ENCODE peak calls at places on chromosomes 4 and X, in nine cellular contexts. One of them, this sample, is unnamed.

GRCh38 chr4:26120098-26120795 is 200.6 kb upstream of the RBPJ start:
- DNase-seq in HFFc6: no peak
- DNase-seq in HAP-1: no peak
- DNase-seq in Panc1: no peak
- DNase-seq in WTC11: no peak
- DNase-seq in stimulated activated CD4-positive, alpha-beta T cell treated with anti-CD3 and anti-CD28 coated beads, Interleukin-4, amount 100 ng/mL, for 48 hours: no peak
- DNase-seq in MV-4-11: peak
- DNase-seq in effector CD4-positive, alpha-beta T cell: no peak
- DNase-seq in iPS-NIHi11: no peak
- DNase-seq in this sample: no peak

GRCh38 chr4:95705323-95705722 is 134.6 kb upstream of the PDHA2 start:
- DNase-seq in HFFc6: no peak
- DNase-seq in HAP-1: no peak
- DNase-seq in Panc1: no peak
- DNase-seq in WTC11: no peak
- DNase-seq in stimulated activated CD4-positive, alpha-beta T cell treated with anti-CD3 and anti-CD28 coated beads, Interleukin-4, amount 100 ng/mL, for 48 hours: no peak
- DNase-seq in MV-4-11: no peak
- DNase-seq in effector CD4-positive, alpha-beta T cell: no peak
- DNase-seq in iPS-NIHi11: no peak
- DNase-seq in this sample: no peak

GRCh38 chrX:7552758-7553157 is 290.2 kb upstream of the VCX start:
- DNase-seq in HFFc6: no peak
- DNase-seq in HAP-1: no peak
- DNase-seq in Panc1: no peak
- DNase-seq in WTC11: no peak
- DNase-seq in stimulated activated CD4-positive, alpha-beta T cell treated with anti-CD3 and anti-CD28 coated beads, Interleukin-4, amount 100 ng/mL, for 48 hours: no peak
- DNase-seq in MV-4-11: no peak
- DNase-seq in effector CD4-positive, alpha-beta T cell: no peak
- DNase-seq in iPS-NIHi11: no peak
- DNase-seq in this sample: no peak

GRCh38 chr4:168139336-168139735 is 47.0 kb downstream of the ANXA10 start:
- DNase-seq in HFFc6: peak
- DNase-seq in HAP-1: peak
- DNase-seq in Panc1: no peak
- DNase-seq in WTC11: no peak
- DNase-seq in stimulated activated CD4-positive, alpha-beta T cell treated with anti-CD3 and anti-CD28 coated beads, Interleukin-4, amount 100 ng/mL, for 48 hours: no peak
- DNase-seq in MV-4-11: no peak
- DNase-seq in effector CD4-positive, alpha-beta T cell: no peak
- DNase-seq in iPS-NIHi11: no peak
- DNase-seq in this sample: peak

GRCh38 chr4:175405961-175406360 is 406.1 kb downstream of the GPM6A start:
- DNase-seq in HFFc6: no peak
- DNase-seq in HAP-1: no peak
- DNase-seq in Panc1: no peak
- DNase-seq in WTC11: no peak
- DNase-seq in stimulated activated CD4-positive, alpha-beta T cell treated with anti-CD3 and anti-CD28 coated beads, Interleukin-4, amount 100 ng/mL, for 48 hours: no peak
- DNase-seq in MV-4-11: no peak
- DNase-seq in effector CD4-positive, alpha-beta T cell: no peak
- DNase-seq in iPS-NIHi11: no peak
- DNase-seq in this sample: no peak

GRCh38 chr4:185254434-185254833 is 45.0 kb downstream of the SNX25 start:
- DNase-seq in HFFc6: no peak
- DNase-seq in HAP-1: no peak
- DNase-seq in Panc1: no peak
- DNase-seq in WTC11: no peak
- DNase-seq in stimulated activated CD4-positive, alpha-beta T cell treated with anti-CD3 and anti-CD28 coated beads, Interleukin-4, amount 100 ng/mL, for 48 hours: no peak
- DNase-seq in MV-4-11: no peak
- DNase-seq in effector CD4-positive, alpha-beta T cell: peak
- DNase-seq in iPS-NIHi11: no peak
- DNase-seq in this sample: peak

GRCh38 chrX:1242901-1243402 is 25.7 kb upstream of the CSF2RA start:
- DNase-seq in HFFc6: no peak
- DNase-seq in HAP-1: no peak
- DNase-seq in Panc1: no peak
- DNase-seq in WTC11: no peak
- DNase-seq in stimulated activated CD4-positive, alpha-beta T cell treated with anti-CD3 and anti-CD28 coated beads, Interleukin-4, amount 100 ng/mL, for 48 hours: no peak
- DNase-seq in MV-4-11: no peak
- DNase-seq in effector CD4-positive, alpha-beta T cell: no peak
- DNase-seq in iPS-NIHi11: no peak
- DNase-seq in this sample: no peak

GRCh38 chr4:80306255-80306654 is 29.3 kb upstream of the CFAP299 start:
- DNase-seq in HFFc6: peak
- DNase-seq in HAP-1: no peak
- DNase-seq in Panc1: no peak
- DNase-seq in WTC11: no peak
- DNase-seq in stimulated activated CD4-positive, alpha-beta T cell treated with anti-CD3 and anti-CD28 coated beads, Interleukin-4, amount 100 ng/mL, for 48 hours: no peak
- DNase-seq in MV-4-11: no peak
- DNase-seq in effector CD4-positive, alpha-beta T cell: no peak
- DNase-seq in iPS-NIHi11: no peak
- DNase-seq in this sample: no peak

GRCh38 chrX:16484338-16484737 is 165.6 kb upstream of the S100G start:
- DNase-seq in HFFc6: peak
- DNase-seq in HAP-1: no peak
- DNase-seq in Panc1: peak
- DNase-seq in WTC11: no peak
- DNase-seq in stimulated activated CD4-positive, alpha-beta T cell treated with anti-CD3 and anti-CD28 coated beads, Interleukin-4, amount 100 ng/mL, for 48 hours: no peak
- DNase-seq in MV-4-11: peak
- DNase-seq in effector CD4-positive, alpha-beta T cell: no peak
- DNase-seq in iPS-NIHi11: no peak
- DNase-seq in this sample: peak

GRCh38 chr4:985123-985830 is 1.6 kb upstream of the IDUA start:
- DNase-seq in HFFc6: no peak
- DNase-seq in HAP-1: no peak
- DNase-seq in Panc1: no peak
- DNase-seq in WTC11: peak
- DNase-seq in stimulated activated CD4-positive, alpha-beta T cell treated with anti-CD3 and anti-CD28 coated beads, Interleukin-4, amount 100 ng/mL, for 48 hours: peak
- DNase-seq in MV-4-11: peak
- DNase-seq in effector CD4-positive, alpha-beta T cell: peak
- DNase-seq in iPS-NIHi11: peak
- DNase-seq in this sample: peak

GRCh38 chr4:105440890-105441289 is 33.0 kb downstream of the PPA2 start:
- DNase-seq in HFFc6: no peak
- DNase-seq in HAP-1: no peak
- DNase-seq in Panc1: no peak
- DNase-seq in WTC11: no peak
- DNase-seq in stimulated activated CD4-positive, alpha-beta T cell treated with anti-CD3 and anti-CD28 coated beads, Interleukin-4, amount 100 ng/mL, for 48 hours: no peak
- DNase-seq in MV-4-11: no peak
- DNase-seq in effector CD4-positive, alpha-beta T cell: no peak
- DNase-seq in iPS-NIHi11: no peak
- DNase-seq in this sample: no peak

GRCh38 chrX:137550561-137551305 is 15.2 kb upstream of the ZIC3 start:
- DNase-seq in HFFc6: no peak
- DNase-seq in HAP-1: no peak
- DNase-seq in Panc1: no peak
- DNase-seq in WTC11: peak
- DNase-seq in stimulated activated CD4-positive, alpha-beta T cell treated with anti-CD3 and anti-CD28 coated beads, Interleukin-4, amount 100 ng/mL, for 48 hours: no peak
- DNase-seq in MV-4-11: no peak
- DNase-seq in effector CD4-positive, alpha-beta T cell: no peak
- DNase-seq in iPS-NIHi11: no peak
- DNase-seq in this sample: no peak

This sample was measured in fibroblast of lung.